ENCODE peak calls at places on chromosomes 4 and X, in five cellular contexts. H is SK-N-SH, J is HCT116, M is GM23248, S is endothelial cell of umbilical vein. O is an unnamed sample. For H3K4me1, the result is how much of the 10 kb centered on the place peaks cover.

GRCh38 chrX:108537005-108537404 is 97.4 kb downstream of the COL4A5 start:
- DNase-seq in H (peak), J (peak), M (peak), S (peak), O (peak)

GRCh38 chrX:31224321-31225012 is 152.6 kb upstream of the FTHL17 start:
- DNase-seq in H (no peak), J (no peak), M (no peak), S (peak), O (no peak)

GRCh38 chr4:152112887-152113286 is 352.1 kb upstream of the GATB start:
- DNase-seq in H (no peak), J (no peak), M (no peak), S (no peak), O (no peak)

GRCh38 chr4:102578819-102579218 is 77.7 kb downstream of the NFKB1 start:
- DNase-seq in H (no peak), J (no peak), M (no peak), S (no peak), O (peak)

GRCh38 chrX:113873056-113873455 is 710.8 kb upstream of the HTR2C start:
- DNase-seq in H (no peak), J (no peak), M (no peak), S (no peak), O (no peak)

GRCh38 chr4:5381981-5382441 is 326.3 kb downstream of the EVC2 start:
- DNase-seq in H (no peak), J (no peak), M (peak), S (no peak), O (no peak)

GRCh38 chrX:12441376-12442128 is 303.3 kb downstream of the FRMPD4 start:
- DNase-seq in H (no peak), J (no peak), M (peak), S (no peak), O (no peak)

GRCh38 chrX:126165721-126166401 is at the start of gene DCAF12L2:
- DNase-seq in H (peak), J (no peak), M (peak), S (no peak), O (peak)

GRCh38 chr4:147984065-147984777 is 252.3 kb downstream of the ARHGAP10 start:
- DNase-seq in H (peak), J (peak), M (peak), S (peak), O (peak)

GRCh38 chr4:83212041-83212851 is 72.4 kb downstream of the COQ2 start:
- DNase-seq in H (no peak), J (no peak), M (no peak), S (no peak), O (peak)

GRCh38 chrX:40945366-40945713 is 139.9 kb upstream of the USP9X start:
- DNase-seq in H (no peak), J (peak), M (peak), S (peak), O (peak)

GRCh38 chr4:25386926-25387325 is 9.9 kb downstream of the ANAPC4 start:
- DNase-seq in H (no peak), J (no peak), M (no peak), S (no peak), O (no peak)

GRCh38 chr4:175441256-175441655 is 370.8 kb downstream of the GPM6A start:
- DNase-seq in H (no peak), J (no peak), M (no peak), S (no peak), O (no peak)

GRCh38 chrX:10514891-10515290 is 105.5 kb downstream of the MID1 start:
- DNase-seq in H (no peak), J (no peak), M (peak), S (no peak), O (no peak)

GRCh38 chrX:151396042-151396826 is 772 bp upstream of the VMA21 start:
- DNase-seq in H (peak), J (no peak), M (peak), S (no peak), O (no peak)

GRCh38 chrX:154443479-154443910 is 446 bp upstream of the FAM50A start:
- DNase-seq in H (peak), J (no peak), M (peak), S (no peak), O (peak)

GRCh38 chr4:137343221-137343620 is 189.1 kb downstream of the PCDH18 start:
- DNase-seq in H (no peak), J (no peak), M (peak), S (no peak), O (peak)

GRCh38 chr4:129346760-129347159 is 250.8 kb downstream of the C4orf33 start:
- DNase-seq in H (no peak), J (no peak), M (no peak), S (no peak), O (no peak)

GRCh38 chrX:79573760-79574159 is 206.6 kb upstream of the ITM2A start:
- DNase-seq in H (no peak), J (no peak), M (no peak), S (no peak), O (no peak)

GRCh38 chr4:4787421-4787820 is 72.0 kb upstream of the MSX1 start:
- DNase-seq in H (no peak), J (no peak), M (no peak), S (no peak), O (no peak)

GRCh38 chr4:110394871-110395270 is 81.1 kb upstream of the ENPEP start:
- DNase-seq in H (no peak), J (no peak), M (no peak), S (no peak), O (no peak)

GRCh38 chr4:41258783-41259182 is 2.1 kb downstream of the UCHL1 start:
- DNase-seq in H (peak), J (peak), M (peak), S (peak), O (peak)

GRCh38 chr4:84482564-84483563 is 16.2 kb downstream of the NKX6-1 start:
- DNase-seq in H (peak), J (no peak), M (peak), S (no peak), O (peak)

GRCh38 chrX:103063918-103064434 is at the start of gene BEX1:
- DNase-seq in H (peak), J (no peak), M (peak), S (no peak), O (peak)

GRCh38 chr4:76896731-76897521 is 1.0 kb downstream of the SOWAHB start:
- DNase-seq in H (peak), J (no peak), M (peak), S (peak), O (peak)

GRCh38 chrX:627995-628394 is 2.6 kb upstream of the SHOX start:
- DNase-seq in H (no peak), J (no peak), M (no peak), S (no peak), O (no peak)

GRCh38 chr4:5942947-5943346 is 50.1 kb upstream of the CRMP1 start:
- DNase-seq in H (no peak), J (no peak), M (no peak), S (no peak), O (no peak)

GRCh38 chrX:82087699-82088098 is 885.8 kb downstream of the SH3BGRL start:
- DNase-seq in H (no peak), J (no peak), M (no peak), S (no peak), O (no peak)

GRCh38 chrX:23557070-23557469 is 110.2 kb upstream of the PRDX4 start:
- DNase-seq in H (no peak), J (no peak), M (no peak), S (no peak), O (no peak)

GRCh38 chr4:134691915-134692314 is 490.3 kb upstream of the PABPC4L start:
- DNase-seq in H (no peak), J (no peak), M (no peak), S (no peak), O (no peak)

GRCh38 chr4:176150283-176150682 is 45.1 kb downstream of the SPATA4 start:
- DNase-seq in H (peak), J (peak), M (peak), S (peak), O (peak)

GRCh38 chrX:19747672-19748610 is 139.5 kb downstream of the SH3KBP1 start:
- DNase-seq in H (no peak), J (no peak), M (no peak), S (no peak), O (no peak)

GRCh38 chr4:152165146-152165545 is 370.7 kb downstream of the FBXW7 start:
- DNase-seq in H (no peak), J (no peak), M (peak), S (no peak), O (peak)

GRCh38 chr4:152524429-152524828 is 11.5 kb downstream of the FBXW7 start:
- DNase-seq in H (no peak), J (no peak), M (no peak), S (no peak), O (peak)

GRCh38 chr4:85778809-85779124 is 303.8 kb downstream of the ARHGAP24 start:
- DNase-seq in H (no peak), J (no peak), M (peak), S (peak), O (no peak)

GRCh38 chr4:56821394-56822263 is at the start of gene SPINK2:
- DNase-seq in H (peak), J (peak), M (no peak), S (no peak), O (peak)

GRCh38 chr4:150044517-150044916 is 33.7 kb upstream of the DCLK2 start:
- DNase-seq in H (no peak), J (no peak), M (no peak), S (no peak), O (no peak)

GRCh38 chr4:6105311-6105911 is 87.2 kb upstream of the C4orf50 start:
- DNase-seq in H (no peak), J (no peak), M (no peak), S (no peak), O (peak)

DNA sequence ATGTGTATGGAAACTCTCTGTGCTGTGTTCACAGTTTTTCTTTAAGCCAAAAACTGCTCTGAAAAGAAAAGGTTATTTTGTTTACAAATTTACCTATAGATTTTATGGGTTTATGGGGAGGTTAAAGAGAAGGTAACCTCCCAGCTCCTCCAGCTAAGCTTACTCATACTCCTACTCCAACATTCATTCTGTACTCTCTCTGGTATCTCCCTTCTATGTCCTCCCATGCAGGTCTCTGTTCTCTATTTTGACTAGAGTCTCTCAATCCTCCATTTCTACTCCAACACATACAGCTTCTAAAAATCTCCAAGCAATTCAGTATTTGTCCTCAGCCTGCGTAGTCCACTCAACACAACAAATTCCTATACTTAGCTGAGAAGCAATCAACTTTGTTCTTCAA is 46.6 kb upstream of the RELL1 start:
- DNase-seq in H (no peak), J (no peak), M (no peak), S (no peak), O (no peak)
- H3K4me1 ChIP-seq in H (under half), J (under half), M (under half), S (under half), O (under half)

DNA sequence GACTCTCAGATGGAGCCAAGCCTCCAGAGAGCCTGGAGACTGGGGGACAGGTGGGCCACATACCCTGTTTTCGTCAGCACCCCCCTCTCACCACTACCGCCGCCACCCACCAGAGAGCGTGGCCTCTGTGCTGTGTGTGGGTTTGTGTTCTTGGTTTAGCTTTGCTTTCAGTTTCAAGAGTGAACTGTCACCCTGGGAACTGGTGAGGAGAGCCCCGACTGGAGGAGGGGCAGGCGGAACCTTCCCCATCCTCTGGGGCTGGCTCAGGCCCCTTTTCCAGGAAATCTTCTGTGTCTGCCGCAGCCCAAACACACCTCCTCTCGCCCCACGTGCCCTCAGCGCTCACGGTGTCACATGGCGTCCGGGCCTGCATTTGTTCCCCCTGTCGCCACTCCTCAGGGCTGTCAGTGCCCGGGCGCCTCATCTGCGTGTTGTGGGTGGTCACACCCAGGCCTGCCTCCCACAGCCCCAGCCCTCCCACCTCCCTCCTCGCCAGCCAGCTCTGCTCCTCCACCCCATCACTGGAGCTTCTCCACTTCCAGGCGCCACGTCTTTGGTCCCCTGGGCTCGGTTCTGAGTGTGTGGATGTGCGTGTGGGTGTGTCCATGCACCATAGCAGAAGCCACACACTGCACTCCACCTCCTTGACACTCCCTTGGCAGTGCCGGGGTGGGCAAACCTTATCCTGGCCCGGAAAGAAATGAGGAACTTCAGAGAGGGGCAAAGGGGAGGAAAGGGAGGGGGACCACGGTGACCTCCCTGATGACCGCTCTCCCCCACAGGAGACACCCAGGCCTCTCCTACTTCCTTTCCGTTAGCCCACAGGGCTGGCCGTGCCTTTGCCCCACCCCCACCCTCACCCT is 27.8 kb downstream of the ELF4 start:
- DNase-seq in H (no peak), J (no peak), M (peak), S (no peak), O (no peak)
- H3K9ac ChIP-seq in H (no peak), J (no peak), M (peak), S (no peak), O (no peak)

GRCh38 chr4:112176596-112176995 is 31.3 kb downstream of the FAM241A start:
- DNase-seq in H (no peak), J (no peak), M (no peak), S (no peak), O (no peak)
- H3K4me1 ChIP-seq in H (under half), J (under half), M (under half), S (under half), O (under half)

GRCh38 chr4:14877246-14878220 is 124.7 kb upstream of the CPEB2 start:
- DNase-seq in H (peak), J (no peak), M (no peak), S (no peak), O (no peak)
- H3K9ac ChIP-seq in H (no peak), J (no peak), M (no peak), S (no peak), O (no peak)

GRCh38 chr4:3299538-3300197 is 6.8 kb downstream of the RGS12 start:
- DNase-seq in H (no peak), J (no peak), M (no peak), S (no peak), O (no peak)
- H3K4me1 ChIP-seq in H (under half), J (under half), M (under half), S (under half), O (under half)

GRCh38 chr4:184170996-184171395 is 46.7 kb downstream of the ENPP6 start:
- DNase-seq in H (no peak), J (no peak), M (peak), S (no peak), O (peak)

GRCh38 chr4:184169225-184169867 is 48.3 kb downstream of the ENPP6 start:
- DNase-seq in H (no peak), J (no peak), M (no peak), S (no peak), O (peak)

GRCh38 chr4:184167576-184167975 is 50.1 kb downstream of the ENPP6 start:
- DNase-seq in H (no peak), J (no peak), M (no peak), S (no peak), O (peak)

GRCh38 chr4:184166736-184167135 is 50.9 kb downstream of the ENPP6 start:
- DNase-seq in H (no peak), J (no peak), M (no peak), S (no peak), O (peak)

GRCh38 chr4:184168406-184169019 is 49.2 kb downstream of the ENPP6 start:
- DNase-seq in H (peak), J (peak), M (peak), S (peak), O (peak)
- H3K9ac ChIP-seq in H (no peak), J (no peak), M (no peak), S (no peak), O (peak)

DNA sequence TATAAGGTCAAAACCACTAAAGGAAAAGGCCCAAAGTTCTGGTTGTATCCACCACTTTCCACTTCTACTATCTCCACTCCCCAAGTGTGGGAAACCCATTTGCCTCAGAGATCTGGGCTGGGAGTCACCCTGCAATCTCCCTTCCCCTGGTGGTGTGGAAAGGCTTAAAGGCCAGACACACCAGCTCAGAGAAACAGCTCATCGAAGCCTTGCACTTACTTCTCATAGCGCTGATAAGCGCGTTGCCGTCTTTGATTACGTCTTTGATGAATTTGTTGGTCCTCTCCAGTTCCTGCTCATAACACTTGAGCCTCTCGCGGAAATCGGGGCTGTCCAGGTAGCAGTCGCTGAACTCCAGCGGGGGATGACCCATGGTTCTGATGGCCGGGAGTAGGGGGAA is 647 bp downstream of the OPHN1 start:
- DNase-seq in H (peak), J (no peak), M (peak), S (peak), O (peak)
- H3K4me1 ChIP-seq in H (under half), J (under half), M (under half), S (under half), O (under half)

DNA sequence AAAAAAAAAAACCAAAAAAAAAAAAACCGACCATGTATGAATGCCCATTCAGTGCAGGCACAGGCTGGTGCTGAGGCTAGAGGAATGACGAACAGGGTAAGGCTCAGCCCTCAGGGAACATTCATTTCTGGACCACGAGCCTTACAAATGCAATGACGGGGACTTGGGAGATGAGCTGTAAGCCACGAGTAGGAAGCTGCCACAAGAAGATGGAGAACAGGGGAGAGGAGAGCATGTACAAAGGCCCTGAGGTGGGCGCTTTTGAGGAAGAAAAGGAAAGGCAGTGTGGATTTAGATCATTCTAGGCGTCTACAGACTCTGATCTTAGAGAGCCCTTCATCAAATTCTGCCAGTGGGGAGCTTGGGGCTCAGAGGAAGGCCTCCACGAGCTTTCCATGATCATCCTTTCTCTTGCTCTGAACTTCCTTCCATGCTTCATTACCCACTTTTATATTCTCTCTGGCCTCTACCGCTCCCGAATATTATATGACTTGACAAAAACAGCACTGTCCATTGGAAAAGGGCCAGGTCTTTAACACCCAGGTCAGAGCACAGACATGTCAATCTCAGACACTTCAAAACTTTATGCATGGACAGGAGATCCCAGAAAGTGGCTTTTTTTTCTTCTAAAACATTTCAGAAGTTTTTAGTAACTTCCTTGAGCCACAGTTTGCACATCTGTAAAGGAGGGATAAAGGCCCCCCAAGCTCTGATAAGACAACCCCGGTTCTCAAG is 3.3 kb upstream of the ZNF518B start:
- DNase-seq in H (no peak), J (no peak), M (no peak), S (no peak), O (no peak)
- H3K9ac ChIP-seq in H (no peak), J (no peak), M (no peak), S (no peak), O (no peak)

GRCh38 chrX:132030264-132030663 is 7.2 kb downstream of the STK26 start:
- DNase-seq in H (no peak), J (no peak), M (no peak), S (no peak), O (no peak)

GRCh38 chrX:132033166-132033565 is 10.1 kb downstream of the STK26 start:
- DNase-seq in H (no peak), J (no peak), M (no peak), S (no peak), O (no peak)

GRCh38 chrX:132037479-132037993 is 14.4 kb downstream of the STK26 start:
- DNase-seq in H (no peak), J (no peak), M (no peak), S (no peak), O (peak)

GRCh38 chrX:132031867-132032266 is 8.8 kb downstream of the STK26 start:
- DNase-seq in H (peak), J (no peak), M (no peak), S (no peak), O (no peak)

GRCh38 chrX:132034648-132035047 is 11.5 kb downstream of the STK26 start:
- DNase-seq in H (no peak), J (no peak), M (no peak), S (no peak), O (peak)
- H3K4me1 ChIP-seq in H (under half), J (under half), M (under half), S (under half), O (under half)